ENCODE peak calls at places on chromosome 9, in eight cellular contexts. J is heart left ventricle, Z is stomach, G is tibial artery, M is cardiac muscle cell, O is AG04450, E is heart right ventricle, X is mucosa of descending colon. Q is an unnamed sample.

GRCh38 chr9:35763803-35764202 is 9.7 kb upstream of the MSMP start:
- DNase-seq in X (no peak), M (no peak), G (no peak), E (no peak), Z (no peak), J (no peak), O (no peak), Q (no peak)

GRCh38 chr9:38363589-38363925 is 28.9 kb upstream of the ALDH1B1 start:
- DNase-seq in J (no peak), E (no peak), X (no peak), G (no peak), Z (no peak), M (no peak), O (no peak), Q (no peak)

GRCh38 chr9:133130721-133131244 is 9.7 kb upstream of the RALGDS start:
- DNase-seq in M (no peak), Z (no peak), G (no peak), O (no peak), J (no peak), X (peak), E (no peak), Q (peak)

GRCh38 chr9:97766092-97766491 is 69.0 kb upstream of the XPA start:
- DNase-seq in M (peak), E (no peak), J (no peak), O (no peak), X (no peak), G (no peak), Z (no peak), Q (no peak)

GRCh38 chr9:105205787-105206511 is 38.5 kb upstream of the SLC44A1 start:
- DNase-seq in Z (peak), E (no peak), M (peak), O (peak), X (no peak), G (peak), J (peak), Q (no peak)

GRCh38 chr9:13410566-13411031 is 131.1 kb upstream of the MPDZ start:
- DNase-seq in Z (no peak), X (no peak), J (no peak), O (no peak), E (no peak), M (peak), G (no peak), Q (no peak)

GRCh38 chr9:127130235-127130634 is 7.8 kb upstream of the ANGPTL2 start:
- DNase-seq in G (no peak), Z (no peak), J (no peak), X (no peak), E (no peak), O (no peak), M (no peak), Q (no peak)

GRCh38 chr9:89961616-89962341 is 357.0 kb downstream of the GADD45G start:
- DNase-seq in M (peak), E (no peak), J (no peak), X (no peak), G (no peak), Z (no peak), O (no peak), Q (no peak)

GRCh38 chr9:136282272-136282861 is 21.5 kb downstream of the CCDC187 start:
- DNase-seq in E (no peak), X (no peak), M (no peak), G (no peak), Z (no peak), O (no peak), J (no peak), Q (no peak)

DNA sequence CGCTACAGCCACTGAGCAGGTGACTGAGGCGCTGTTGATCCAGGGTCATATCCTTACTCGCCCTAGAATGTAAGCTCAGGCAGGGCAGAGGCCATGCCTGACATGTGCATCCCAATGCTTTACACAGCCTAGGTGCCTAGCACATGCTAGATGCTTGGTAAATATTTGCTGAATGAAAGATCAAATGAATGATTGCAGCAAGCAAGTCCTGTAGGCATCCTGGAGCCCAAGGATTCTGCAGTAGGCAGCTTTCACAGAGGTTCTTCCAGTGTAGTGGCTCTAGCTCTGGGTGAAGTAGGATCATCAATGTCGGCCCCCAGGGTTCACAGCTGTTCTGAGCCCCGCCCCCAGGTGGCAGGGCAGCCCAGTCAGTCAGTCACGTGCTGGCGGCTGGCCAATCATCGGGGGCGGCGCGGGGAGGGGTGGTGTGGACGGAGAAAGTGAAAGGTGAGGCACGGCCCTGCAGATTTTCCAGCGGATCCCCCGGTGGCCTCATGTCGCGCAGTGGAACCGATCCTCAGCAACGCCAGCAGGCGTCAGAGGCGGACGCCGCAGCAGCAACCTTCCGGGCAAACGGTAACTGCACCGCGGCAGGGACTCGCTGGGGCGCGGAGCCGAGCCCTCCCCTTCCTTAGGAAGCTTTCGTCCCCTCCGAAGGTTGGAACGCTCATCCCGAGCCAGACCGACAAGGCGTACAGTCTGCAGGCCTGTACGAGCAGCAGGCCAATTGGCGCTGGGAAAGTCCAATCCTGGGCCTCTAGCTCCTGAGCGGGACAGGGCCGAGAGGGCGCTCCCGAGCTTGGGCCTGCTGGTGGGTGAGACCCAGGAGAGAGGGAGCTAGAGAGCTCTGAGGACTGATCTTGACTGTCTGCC is at the start of gene GALT:
- DNase-seq in Z (peak), X (peak), E (peak), J (peak), O (peak), M (peak), G (peak), Q (peak)
- TF ChIP-seq CTCF in Z (peak), X (peak), E (no peak), J (peak), O (peak), M (peak), G (peak), Q (peak)

GRCh38 chr9:3513265-3513818 is 12.5 kb downstream of the RFX3 start:
- DNase-seq in Z (no peak), E (no peak), M (no peak), X (no peak), O (no peak), G (no peak), J (no peak), Q (no peak)
- TF ChIP-seq CTCF in Z (no peak), E (no peak), M (no peak), X (no peak), O (no peak), G (no peak), J (no peak), Q (no peak)

DNA sequence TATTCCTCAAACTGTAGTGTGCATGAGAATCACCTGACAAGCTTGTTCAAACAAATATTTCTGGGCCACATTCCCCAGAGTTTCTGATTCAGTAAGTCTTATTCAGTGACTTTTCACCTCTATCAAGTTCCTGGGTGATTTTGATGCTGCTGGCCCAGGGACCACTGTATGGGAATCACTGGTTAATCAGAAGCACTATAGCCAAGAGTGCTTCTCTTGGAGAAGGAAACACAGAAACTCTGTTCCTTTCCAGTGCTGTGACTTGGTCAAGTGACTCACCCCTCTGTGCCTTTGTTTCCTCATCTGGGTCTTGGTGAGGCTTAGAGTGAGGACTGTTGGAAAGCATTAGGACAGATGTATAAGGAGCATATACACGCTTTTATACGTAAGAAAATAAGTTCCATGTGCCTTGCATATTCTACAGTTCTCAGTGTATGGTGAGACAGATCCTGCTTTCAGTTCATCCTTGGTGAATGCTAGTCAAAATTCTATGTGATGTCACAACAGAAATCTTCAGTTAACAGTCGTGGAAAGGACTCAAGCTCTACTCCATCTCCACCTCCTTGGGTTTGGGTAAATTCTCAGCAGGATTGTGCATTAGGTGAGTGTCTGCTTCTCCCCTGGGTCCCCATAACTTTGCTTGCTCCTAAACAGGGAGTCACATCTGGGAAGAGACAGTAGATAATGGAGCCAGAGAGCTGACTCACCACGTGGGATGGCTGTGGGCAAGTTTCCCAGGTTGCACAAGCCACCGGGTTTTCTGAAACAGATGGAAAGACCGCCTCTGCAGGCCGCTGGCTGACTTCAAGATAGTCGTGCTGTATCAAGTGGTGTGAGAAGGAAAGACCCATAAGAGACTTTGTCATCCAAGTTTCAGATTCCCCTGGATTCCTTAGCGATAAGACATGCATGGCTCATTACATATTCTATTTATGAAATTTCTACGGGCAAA is 117.0 kb downstream of the NXNL2 start:
- DNase-seq in O (peak), M (peak), J (peak), G (peak), E (peak), Z (peak), X (peak), Q (no peak)
- TF ChIP-seq CTCF in O (peak), M (peak), J (no peak), G (peak), E (no peak), Z (no peak), X (no peak), Q (no peak)

DNA sequence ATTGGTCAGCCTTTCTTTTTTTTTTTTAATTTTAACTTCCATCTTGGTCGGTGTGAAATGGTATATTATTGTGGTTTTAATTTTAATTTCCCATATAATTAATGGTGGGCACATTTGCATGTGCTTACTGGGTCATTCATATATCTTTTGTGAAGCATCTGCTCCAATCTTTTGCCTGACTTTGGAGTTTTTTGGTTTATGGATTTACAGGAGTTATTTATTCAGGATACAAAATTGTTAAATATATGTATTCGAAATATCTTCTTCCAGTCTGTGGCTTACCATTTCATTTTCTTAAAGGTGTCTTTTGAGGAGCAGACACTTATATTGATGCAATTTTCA is 682 bp upstream of the RIGI start:
- DNase-seq in G (no peak), Z (no peak), X (no peak), M (no peak), O (no peak), E (no peak), J (no peak), Q (no peak)
- TF ChIP-seq CTCF in G (no peak), Z (no peak), X (no peak), M (no peak), O (no peak), E (no peak), J (no peak), Q (no peak)

GRCh38 chr9:2181794-2182193 is 166.6 kb downstream of the SMARCA2 start:
- DNase-seq in X (no peak), O (no peak), M (peak), Z (peak), E (no peak), G (no peak), J (no peak), Q (no peak)
- TF ChIP-seq CTCF in X (no peak), O (peak), M (peak), Z (peak), E (no peak), G (peak), J (peak), Q (peak)